ENCODE peak calls at places on chromosomes 3 and 15, in ten cellular contexts. X is retina; P is activated CD4-positive, alpha-beta T cell treated with anti-CD3 and anti-CD28 coated beads, Interleukin-2, amount 10 ng/mL, durations not matched to agents 7 days and 5 days; S is aorta; K is AG04449; A is stimulated activated CD8-positive, alpha-beta memory T cell treated with anti-CD3 and anti-CD28 coated beads, Interleukin-15, amount 100 ng/mL, for 4 hours; H is ovary; Z is GM06990; O is stimulated activated CD4-positive, alpha-beta T cell treated with anti-CD3 and anti-CD28 coated beads, Interleukin-2, amount 100 ng/mL, for 48 hours; R is HEK293T. L is an unnamed sample.
A peak's percentile ranks its signal among the peaks of the same experiment; 100 is the strongest.

GRCh38 chr15:52527898-52528464 is 699 bp downstream of the MYO5A start:
- DNase-seq in X (no peak), P (peak; percentile 40), S (peak; percentile 49), K (no peak), A (peak; percentile 17), H (peak; percentile 28), Z (no peak), O (peak; percentile 41), R (peak; percentile 14), L (no peak)

GRCh38 chr3:142366434-142366833 is 81.4 kb downstream of the XRN1 start:
- DNase-seq in X (no peak), P (no peak), S (no peak), K (no peak), A (no peak), H (no peak), Z (no peak), O (no peak), R (peak; percentile 12), L (no peak)

GRCh38 chr3:50156991-50157493 is 1.9 kb downstream of the SEMA3F start:
- DNase-seq in X (peak; percentile 70), P (no peak), S (no peak), K (no peak), A (no peak), H (no peak), Z (no peak), O (no peak), R (no peak), L (no peak)

GRCh38 chr3:137084579-137084978 is 126.8 kb downstream of the IL20RB start:
- DNase-seq in X (no peak), P (no peak), S (no peak), K (no peak), A (no peak), H (no peak), Z (no peak), O (no peak), R (no peak), L (no peak)

GRCh38 chr15:71784719-71785118 is 25.6 kb upstream of the NR2E3 start:
- DNase-seq in X (no peak), P (no peak), S (no peak), K (no peak), A (no peak), H (no peak), Z (no peak), O (no peak), R (no peak), L (no peak)

GRCh38 chr3:172836390-172836997 is 86.0 kb downstream of the ECT2 start:
- DNase-seq in X (no peak), P (peak; percentile 20), S (no peak), K (peak; percentile 4), A (no peak), H (no peak), Z (no peak), O (no peak), R (peak; percentile 19), L (peak; percentile 19)

GRCh38 chr3:129672412-129672811 is 65.9 kb upstream of the PLXND1 start:
- DNase-seq in X (no peak), P (no peak), S (no peak), K (no peak), A (no peak), H (no peak), Z (no peak), O (no peak), R (no peak), L (no peak)

GRCh38 chr3:127180859-127181258 is 12.1 kb upstream of the PRR23E start:
- DNase-seq in X (no peak), P (no peak), S (no peak), K (no peak), A (no peak), H (no peak), Z (no peak), O (no peak), R (no peak), L (no peak)

GRCh38 chr3:155595371-155595770 is 149.5 kb downstream of the PLCH1 start:
- DNase-seq in X (no peak), P (no peak), S (no peak), K (no peak), A (no peak), H (no peak), Z (no peak), O (no peak), R (no peak), L (no peak)

GRCh38 chr15:60134609-60135008 is 130.5 kb downstream of the FOXB1 start:
- DNase-seq in X (no peak), P (no peak), S (no peak), K (no peak), A (no peak), H (no peak), Z (no peak), O (no peak), R (no peak), L (no peak)

GRCh38 chr3:194541483-194541882 is 54.7 kb upstream of the ATP13A3 start:
- DNase-seq in X (no peak), P (no peak), S (no peak), K (no peak), A (no peak), H (no peak), Z (peak; percentile 32), O (no peak), R (no peak), L (no peak)

GRCh38 chr3:19202303-19202702 is 54.0 kb downstream of the KCNH8 start:
- DNase-seq in X (no peak), P (no peak), S (no peak), K (no peak), A (no peak), H (no peak), Z (no peak), O (no peak), R (no peak), L (no peak)

GRCh38 chr3:40143283-40144090 is 166.0 kb upstream of the EIF1B start:
- DNase-seq in X (no peak), P (no peak), S (no peak), K (peak; percentile 38), A (no peak), H (no peak), Z (no peak), O (no peak), R (no peak), L (no peak)

GRCh38 chr3:112671930-112672715 is 31.2 kb upstream of the CCDC80 start:
- DNase-seq in X (no peak), P (peak; percentile 23), S (no peak), K (peak; percentile 97), A (no peak), H (no peak), Z (no peak), O (no peak), R (no peak), L (peak; percentile 74)

GRCh38 chr15:78734441-78735064 is 76.7 kb downstream of the ADAMTS7 start:
- DNase-seq in X (no peak), P (no peak), S (no peak), K (no peak), A (no peak), H (no peak), Z (no peak), O (no peak), R (no peak), L (no peak)

GRCh38 chr3:56801597-56802410 is at the start of gene ARHGEF3:
- DNase-seq in X (peak; percentile 92), P (peak; percentile 85), S (peak; percentile 89), K (no peak), A (peak; percentile 88), H (peak; percentile 83), Z (peak; percentile 93), O (peak; percentile 87), R (peak; percentile 89), L (peak; percentile 55)

GRCh38 chr3:100852882-100853281 is 140.3 kb downstream of the ABI3BP start:
- DNase-seq in X (no peak), P (no peak), S (no peak), K (no peak), A (no peak), H (no peak), Z (no peak), O (no peak), R (no peak), L (no peak)

GRCh38 chr15:35437157-35437556 is 108.8 kb downstream of the DPH6 start:
- DNase-seq in X (no peak), P (no peak), S (no peak), K (no peak), A (no peak), H (no peak), Z (no peak), O (no peak), R (no peak), L (no peak)

GRCh38 chr15:98518823-98519561 is 129.3 kb upstream of the IGF1R start:
- DNase-seq in X (peak; percentile 84), P (peak; percentile 69), S (peak; percentile 61), K (no peak), A (no peak), H (peak; percentile 47), Z (peak; percentile 13), O (peak; percentile 38), R (peak; percentile 87), L (peak; percentile 62)

GRCh38 chr15:65512807-65513416 is 4.6 kb downstream of the DPP8 start:
- DNase-seq in X (no peak), P (no peak), S (peak; percentile 74), K (no peak), A (no peak), H (peak; percentile 84), Z (no peak), O (no peak), R (no peak), L (peak; percentile 83)

GRCh38 chr15:29097971-29098370 is 171.7 kb downstream of the NSMCE3 start:
- DNase-seq in X (no peak), P (no peak), S (peak; percentile 1), K (no peak), A (no peak), H (no peak), Z (no peak), O (no peak), R (no peak), L (no peak)

GRCh38 chr3:107392549-107393165 is 15.4 kb downstream of the CCDC54 start:
- DNase-seq in X (no peak), P (no peak), S (no peak), K (peak; percentile 41), A (no peak), H (no peak), Z (no peak), O (no peak), R (no peak), L (no peak)

GRCh38 chr3:162034368-162034767 is 537.8 kb downstream of the OTOL1 start:
- DNase-seq in X (no peak), P (no peak), S (no peak), K (peak; percentile 37), A (no peak), H (no peak), Z (no peak), O (no peak), R (no peak), L (peak; percentile 13)

GRCh38 chr15:40058476-40059140 is 19.6 kb upstream of the SRP14 start:
- DNase-seq in X (no peak), P (no peak), S (no peak), K (no peak), A (no peak), H (no peak), Z (no peak), O (no peak), R (no peak), L (peak; percentile 69)

GRCh38 chr3:158267015-158267414 is 157.1 kb downstream of the RSRC1 start:
- DNase-seq in X (no peak), P (no peak), S (no peak), K (no peak), A (no peak), H (no peak), Z (no peak), O (no peak), R (no peak), L (no peak)

GRCh38 chr3:186974824-186975281 is 44.5 kb downstream of the ST6GAL1 start:
- DNase-seq in X (no peak), P (no peak), S (no peak), K (no peak), A (no peak), H (no peak), Z (no peak), O (no peak), R (no peak), L (no peak)

GRCh38 chr3:193863657-193864323 is 270.8 kb downstream of the OPA1 start:
- DNase-seq in X (no peak), P (no peak), S (no peak), K (no peak), A (no peak), H (no peak), Z (no peak), O (no peak), R (no peak), L (no peak)

GRCh38 chr15:78007965-78008886 is 69.3 kb downstream of the TBC1D2B start:
- DNase-seq in X (no peak), P (no peak), S (peak; percentile 83), K (peak; percentile 29), A (no peak), H (peak; percentile 88), Z (no peak), O (no peak), R (no peak), L (peak; percentile 75)

L was measured in stromal cell of bone marrow.